ENCODE peak calls at places on chromosomes 6 and 20, in nine cellular contexts. One of them, this sample, is unnamed.

GRCh38 chr6:108169801-108170606 is 4.2 kb downstream of the NR2E1 start:
- DNase-seq in fibroblast of lung: no peak
- DNase-seq in AG10803: no peak
- DNase-seq in mesendoderm: no peak
- DNase-seq in heart right ventricle: no peak
- DNase-seq in CD8-positive, alpha-beta T cell: no peak
- DNase-seq in astrocyte of the spinal cord: no peak
- DNase-seq in mucosa of descending colon: no peak
- DNase-seq in brain microvascular endothelial cell: no peak
- DNase-seq in this sample: no peak

GRCh38 chr20:1632228-1632577 is 12.4 kb upstream of the SIRPB1 start:
- DNase-seq in fibroblast of lung: no peak
- DNase-seq in AG10803: no peak
- DNase-seq in mesendoderm: no peak
- DNase-seq in heart right ventricle: no peak
- DNase-seq in CD8-positive, alpha-beta T cell: no peak
- DNase-seq in astrocyte of the spinal cord: no peak
- DNase-seq in mucosa of descending colon: no peak
- DNase-seq in brain microvascular endothelial cell: no peak
- DNase-seq in this sample: no peak

GRCh38 chr6:26311385-26312095 is 53.5 kb upstream of the BTN3A2 start:
- DNase-seq in fibroblast of lung: peak
- DNase-seq in AG10803: peak
- DNase-seq in mesendoderm: peak
- DNase-seq in heart right ventricle: peak
- DNase-seq in CD8-positive, alpha-beta T cell: peak
- DNase-seq in astrocyte of the spinal cord: peak
- DNase-seq in mucosa of descending colon: peak
- DNase-seq in brain microvascular endothelial cell: peak
- DNase-seq in this sample: peak

GRCh38 chr20:53244711-53245110 is 272.6 kb downstream of the TSHZ2 start:
- DNase-seq in fibroblast of lung: peak
- DNase-seq in AG10803: no peak
- DNase-seq in mesendoderm: no peak
- DNase-seq in heart right ventricle: no peak
- DNase-seq in CD8-positive, alpha-beta T cell: no peak
- DNase-seq in astrocyte of the spinal cord: no peak
- DNase-seq in mucosa of descending colon: no peak
- DNase-seq in brain microvascular endothelial cell: no peak
- DNase-seq in this sample: no peak

GRCh38 chr6:55433446-55434130 is 106.3 kb downstream of the GFRAL start:
- DNase-seq in fibroblast of lung: peak
- DNase-seq in AG10803: peak
- DNase-seq in mesendoderm: peak
- DNase-seq in heart right ventricle: no peak
- DNase-seq in CD8-positive, alpha-beta T cell: no peak
- DNase-seq in astrocyte of the spinal cord: peak
- DNase-seq in mucosa of descending colon: no peak
- DNase-seq in brain microvascular endothelial cell: peak
- DNase-seq in this sample: peak

GRCh38 chr6:121158438-121158837 is 175.8 kb downstream of the TBC1D32 start:
- DNase-seq in fibroblast of lung: peak
- DNase-seq in AG10803: peak
- DNase-seq in mesendoderm: no peak
- DNase-seq in heart right ventricle: no peak
- DNase-seq in CD8-positive, alpha-beta T cell: no peak
- DNase-seq in astrocyte of the spinal cord: no peak
- DNase-seq in mucosa of descending colon: no peak
- DNase-seq in brain microvascular endothelial cell: no peak
- DNase-seq in this sample: no peak

GRCh38 chr20:14687317-14687716 is 349.9 kb upstream of the FLRT3 start:
- DNase-seq in fibroblast of lung: no peak
- DNase-seq in AG10803: no peak
- DNase-seq in mesendoderm: no peak
- DNase-seq in heart right ventricle: no peak
- DNase-seq in CD8-positive, alpha-beta T cell: no peak
- DNase-seq in astrocyte of the spinal cord: no peak
- DNase-seq in mucosa of descending colon: no peak
- DNase-seq in brain microvascular endothelial cell: no peak
- DNase-seq in this sample: peak

GRCh38 chr20:17896247-17896723 is 72.3 kb downstream of the SNX5 start:
- DNase-seq in fibroblast of lung: no peak
- DNase-seq in AG10803: no peak
- DNase-seq in mesendoderm: no peak
- DNase-seq in heart right ventricle: no peak
- DNase-seq in CD8-positive, alpha-beta T cell: no peak
- DNase-seq in astrocyte of the spinal cord: no peak
- DNase-seq in mucosa of descending colon: no peak
- DNase-seq in brain microvascular endothelial cell: no peak
- DNase-seq in this sample: peak

GRCh38 chr20:50729925-50730764 is 1.2 kb upstream of the PARD6B start:
- DNase-seq in fibroblast of lung: peak
- DNase-seq in AG10803: peak
- DNase-seq in mesendoderm: peak
- DNase-seq in heart right ventricle: no peak
- DNase-seq in CD8-positive, alpha-beta T cell: no peak
- DNase-seq in astrocyte of the spinal cord: peak
- DNase-seq in mucosa of descending colon: peak
- DNase-seq in brain microvascular endothelial cell: no peak
- DNase-seq in this sample: no peak

GRCh38 chr20:4041748-4042411 is 26.5 kb upstream of the RNF24 start:
- DNase-seq in fibroblast of lung: peak
- DNase-seq in AG10803: peak
- DNase-seq in mesendoderm: peak
- DNase-seq in heart right ventricle: no peak
- DNase-seq in CD8-positive, alpha-beta T cell: no peak
- DNase-seq in astrocyte of the spinal cord: peak
- DNase-seq in mucosa of descending colon: peak
- DNase-seq in brain microvascular endothelial cell: peak
- DNase-seq in this sample: peak

GRCh38 chr20:17525650-17526049 is 5.5 kb downstream of the BFSP1 start:
- DNase-seq in fibroblast of lung: peak
- DNase-seq in AG10803: no peak
- DNase-seq in mesendoderm: peak
- DNase-seq in heart right ventricle: no peak
- DNase-seq in CD8-positive, alpha-beta T cell: no peak
- DNase-seq in astrocyte of the spinal cord: no peak
- DNase-seq in mucosa of descending colon: no peak
- DNase-seq in brain microvascular endothelial cell: peak
- DNase-seq in this sample: no peak

GRCh38 chr6:89353702-89354392 is 1.3 kb upstream of the UBE2J1 start:
- DNase-seq in fibroblast of lung: no peak
- DNase-seq in AG10803: no peak
- DNase-seq in mesendoderm: no peak
- DNase-seq in heart right ventricle: no peak
- DNase-seq in CD8-positive, alpha-beta T cell: no peak
- DNase-seq in astrocyte of the spinal cord: no peak
- DNase-seq in mucosa of descending colon: no peak
- DNase-seq in brain microvascular endothelial cell: no peak
- DNase-seq in this sample: no peak

GRCh38 chr20:20734475-20734948 is 22.1 kb upstream of the RALGAPA2 start:
- DNase-seq in fibroblast of lung: no peak
- DNase-seq in AG10803: no peak
- DNase-seq in mesendoderm: no peak
- DNase-seq in heart right ventricle: no peak
- DNase-seq in CD8-positive, alpha-beta T cell: no peak
- DNase-seq in astrocyte of the spinal cord: no peak
- DNase-seq in mucosa of descending colon: no peak
- DNase-seq in brain microvascular endothelial cell: no peak
- DNase-seq in this sample: no peak

GRCh38 chr20:64138276-64138815 is 25.9 kb upstream of the MYT1 start:
- DNase-seq in fibroblast of lung: no peak
- DNase-seq in AG10803: no peak
- DNase-seq in mesendoderm: no peak
- DNase-seq in heart right ventricle: no peak
- DNase-seq in CD8-positive, alpha-beta T cell: no peak
- DNase-seq in astrocyte of the spinal cord: no peak
- DNase-seq in mucosa of descending colon: no peak
- DNase-seq in brain microvascular endothelial cell: no peak
- DNase-seq in this sample: no peak

GRCh38 chr6:22112490-22112889 is 184.3 kb downstream of the PRL start:
- DNase-seq in fibroblast of lung: peak
- DNase-seq in AG10803: peak
- DNase-seq in mesendoderm: no peak
- DNase-seq in heart right ventricle: no peak
- DNase-seq in CD8-positive, alpha-beta T cell: no peak
- DNase-seq in astrocyte of the spinal cord: no peak
- DNase-seq in mucosa of descending colon: no peak
- DNase-seq in brain microvascular endothelial cell: peak
- DNase-seq in this sample: no peak

GRCh38 chr6:1325471-1326309 is 13.8 kb downstream of the FOXQ1 start:
- DNase-seq in fibroblast of lung: peak
- DNase-seq in AG10803: peak
- DNase-seq in mesendoderm: peak
- DNase-seq in heart right ventricle: no peak
- DNase-seq in CD8-positive, alpha-beta T cell: no peak
- DNase-seq in astrocyte of the spinal cord: peak
- DNase-seq in mucosa of descending colon: no peak
- DNase-seq in brain microvascular endothelial cell: peak
- DNase-seq in this sample: peak

GRCh38 chr6:129890701-129891100 is 29.6 kb upstream of the TMEM244 start:
- DNase-seq in fibroblast of lung: peak
- DNase-seq in AG10803: no peak
- DNase-seq in mesendoderm: no peak
- DNase-seq in heart right ventricle: no peak
- DNase-seq in CD8-positive, alpha-beta T cell: no peak
- DNase-seq in astrocyte of the spinal cord: no peak
- DNase-seq in mucosa of descending colon: no peak
- DNase-seq in brain microvascular endothelial cell: peak
- DNase-seq in this sample: peak

GRCh38 chr6:2464641-2465040 is 219.2 kb upstream of the GMDS start:
- DNase-seq in fibroblast of lung: no peak
- DNase-seq in AG10803: no peak
- DNase-seq in mesendoderm: no peak
- DNase-seq in heart right ventricle: no peak
- DNase-seq in CD8-positive, alpha-beta T cell: no peak
- DNase-seq in astrocyte of the spinal cord: no peak
- DNase-seq in mucosa of descending colon: no peak
- DNase-seq in brain microvascular endothelial cell: no peak
- DNase-seq in this sample: no peak

GRCh38 chr20:25083773-25084615 is 2.1 kb upstream of the VSX1 start:
- DNase-seq in fibroblast of lung: no peak
- DNase-seq in AG10803: no peak
- DNase-seq in mesendoderm: no peak
- DNase-seq in heart right ventricle: no peak
- DNase-seq in CD8-positive, alpha-beta T cell: peak
- DNase-seq in astrocyte of the spinal cord: no peak
- DNase-seq in mucosa of descending colon: no peak
- DNase-seq in brain microvascular endothelial cell: no peak
- DNase-seq in this sample: no peak

GRCh38 chr6:70270287-70271005 is 32.4 kb downstream of the COL9A1 start:
- DNase-seq in fibroblast of lung: no peak
- DNase-seq in AG10803: no peak
- DNase-seq in mesendoderm: peak
- DNase-seq in heart right ventricle: no peak
- DNase-seq in CD8-positive, alpha-beta T cell: no peak
- DNase-seq in astrocyte of the spinal cord: no peak
- DNase-seq in mucosa of descending colon: no peak
- DNase-seq in brain microvascular endothelial cell: no peak
- DNase-seq in this sample: no peak

GRCh38 chr6:39530201-39530759 is 194.9 kb downstream of the KIF6 start:
- DNase-seq in fibroblast of lung: peak
- DNase-seq in AG10803: peak
- DNase-seq in mesendoderm: peak
- DNase-seq in heart right ventricle: no peak
- DNase-seq in CD8-positive, alpha-beta T cell: no peak
- DNase-seq in astrocyte of the spinal cord: peak
- DNase-seq in mucosa of descending colon: no peak
- DNase-seq in brain microvascular endothelial cell: no peak
- DNase-seq in this sample: no peak
- H3K4me3 ChIP-seq in fibroblast of lung: no peak
- H3K4me3 ChIP-seq in AG10803: peak
- H3K4me3 ChIP-seq in mesendoderm: no peak
- H3K4me3 ChIP-seq in heart right ventricle: no peak
- H3K4me3 ChIP-seq in CD8-positive, alpha-beta T cell: no peak
- H3K4me3 ChIP-seq in astrocyte of the spinal cord: no peak
- H3K4me3 ChIP-seq in mucosa of descending colon: no peak
- H3K4me3 ChIP-seq in brain microvascular endothelial cell: no peak
- H3K4me3 ChIP-seq in this sample: no peak

DNA sequence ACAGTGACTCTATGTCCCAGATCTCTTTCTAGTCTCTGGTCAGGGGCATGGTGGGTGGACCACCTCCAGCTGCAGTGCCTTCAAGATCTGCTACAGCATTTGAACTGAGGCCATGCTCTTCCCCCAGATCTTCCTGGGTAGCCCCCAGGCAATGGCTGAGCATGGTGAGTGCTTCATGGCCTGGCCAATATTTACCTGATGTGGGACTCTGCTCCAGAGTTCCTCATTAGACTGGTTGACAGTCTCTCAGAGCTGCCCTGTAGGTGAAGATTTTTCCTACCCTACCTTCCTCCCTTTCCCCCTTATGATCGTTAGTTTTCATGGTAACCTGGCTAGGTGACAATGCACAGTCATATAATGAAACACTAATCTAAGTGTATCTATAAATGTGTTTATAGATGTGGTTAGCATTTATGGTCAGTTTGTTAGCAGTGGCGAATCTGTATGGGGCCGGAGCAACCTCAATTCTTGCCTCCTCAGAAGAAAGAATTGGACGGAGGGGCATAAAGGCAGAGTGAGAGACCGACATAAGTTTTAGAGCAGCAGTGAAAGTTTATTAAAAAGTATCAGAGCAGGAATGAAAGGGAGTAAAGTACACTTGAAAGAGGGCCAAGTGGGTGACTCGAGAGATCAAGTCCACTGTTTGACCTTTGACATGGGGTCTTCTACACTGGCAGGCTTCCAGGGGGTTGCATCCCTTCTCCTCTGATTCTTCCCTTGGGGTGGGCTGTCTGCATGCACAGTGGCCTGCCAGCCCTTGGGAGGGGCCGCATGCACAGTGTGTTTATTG is 256.3 kb downstream of the CD83 start:
- DNase-seq in fibroblast of lung: no peak
- DNase-seq in AG10803: no peak
- DNase-seq in mesendoderm: no peak
- DNase-seq in heart right ventricle: no peak
- DNase-seq in CD8-positive, alpha-beta T cell: no peak
- DNase-seq in astrocyte of the spinal cord: no peak
- DNase-seq in mucosa of descending colon: peak
- DNase-seq in brain microvascular endothelial cell: no peak
- DNase-seq in this sample: no peak
- H3K4me3 ChIP-seq in fibroblast of lung: no peak
- H3K4me3 ChIP-seq in AG10803: no peak
- H3K4me3 ChIP-seq in mesendoderm: no peak
- H3K4me3 ChIP-seq in heart right ventricle: no peak
- H3K4me3 ChIP-seq in CD8-positive, alpha-beta T cell: no peak
- H3K4me3 ChIP-seq in astrocyte of the spinal cord: no peak
- H3K4me3 ChIP-seq in mucosa of descending colon: no peak
- H3K4me3 ChIP-seq in brain microvascular endothelial cell: no peak
- H3K4me3 ChIP-seq in this sample: no peak

GRCh38 chr6:137233561-137234504 is 14.6 kb upstream of the IFNGR1 start:
- DNase-seq in fibroblast of lung: peak
- DNase-seq in AG10803: peak
- DNase-seq in mesendoderm: peak
- DNase-seq in heart right ventricle: peak
- DNase-seq in CD8-positive, alpha-beta T cell: no peak
- DNase-seq in astrocyte of the spinal cord: peak
- DNase-seq in mucosa of descending colon: no peak
- DNase-seq in brain microvascular endothelial cell: peak
- DNase-seq in this sample: peak
- H3K4me3 ChIP-seq in fibroblast of lung: no peak
- H3K4me3 ChIP-seq in AG10803: no peak
- H3K4me3 ChIP-seq in mesendoderm: no peak
- H3K4me3 ChIP-seq in heart right ventricle: no peak
- H3K4me3 ChIP-seq in CD8-positive, alpha-beta T cell: no peak
- H3K4me3 ChIP-seq in astrocyte of the spinal cord: no peak
- H3K4me3 ChIP-seq in mucosa of descending colon: no peak
- H3K4me3 ChIP-seq in brain microvascular endothelial cell: no peak
- H3K4me3 ChIP-seq in this sample: no peak

GRCh38 chr6:165243801-165244200 is 65.6 kb downstream of the C6orf118 start:
- DNase-seq in fibroblast of lung: no peak
- DNase-seq in AG10803: no peak
- DNase-seq in mesendoderm: no peak
- DNase-seq in heart right ventricle: no peak
- DNase-seq in CD8-positive, alpha-beta T cell: no peak
- DNase-seq in astrocyte of the spinal cord: no peak
- DNase-seq in mucosa of descending colon: no peak
- DNase-seq in brain microvascular endothelial cell: no peak
- DNase-seq in this sample: no peak
- H3K4me3 ChIP-seq in fibroblast of lung: no peak
- H3K4me3 ChIP-seq in AG10803: no peak
- H3K4me3 ChIP-seq in mesendoderm: no peak
- H3K4me3 ChIP-seq in heart right ventricle: no peak
- H3K4me3 ChIP-seq in CD8-positive, alpha-beta T cell: no peak
- H3K4me3 ChIP-seq in astrocyte of the spinal cord: no peak
- H3K4me3 ChIP-seq in mucosa of descending colon: no peak
- H3K4me3 ChIP-seq in brain microvascular endothelial cell: no peak
- H3K4me3 ChIP-seq in this sample: no peak

This sample was measured in foreskin fibroblast.